ENCODE peak calls at places on chromosome 13, in six cellular contexts. One of them, this sample, is unnamed.

GRCh38 chr13:43389573-43389972 is 366.2 kb downstream of the DNAJC15 start:
- DNase-seq in T-helper 2 cell: no peak
- DNase-seq in HepG2: no peak
- DNase-seq in activated CD8-positive, alpha-beta memory T cell treated with anti-CD3 and anti-CD28 coated beads for 1 hour: no peak
- DNase-seq in astrocyte of the spinal cord: no peak
- DNase-seq in neural crest cell: no peak
- DNase-seq in this sample: no peak

GRCh38 chr13:76421011-76421410 is 465.2 kb downstream of the KCTD12 start:
- DNase-seq in T-helper 2 cell: no peak
- DNase-seq in HepG2: no peak
- DNase-seq in activated CD8-positive, alpha-beta memory T cell treated with anti-CD3 and anti-CD28 coated beads for 1 hour: no peak
- DNase-seq in astrocyte of the spinal cord: no peak
- DNase-seq in neural crest cell: no peak
- DNase-seq in this sample: no peak

GRCh38 chr13:92265408-92265807 is 867.0 kb downstream of the GPC5 start:
- DNase-seq in T-helper 2 cell: no peak
- DNase-seq in HepG2: no peak
- DNase-seq in activated CD8-positive, alpha-beta memory T cell treated with anti-CD3 and anti-CD28 coated beads for 1 hour: no peak
- DNase-seq in astrocyte of the spinal cord: peak; percentile 14
- DNase-seq in neural crest cell: no peak
- DNase-seq in this sample: no peak

GRCh38 chr13:40446365-40446764 is 220.1 kb downstream of the FOXO1 start:
- DNase-seq in T-helper 2 cell: no peak
- DNase-seq in HepG2: no peak
- DNase-seq in activated CD8-positive, alpha-beta memory T cell treated with anti-CD3 and anti-CD28 coated beads for 1 hour: no peak
- DNase-seq in astrocyte of the spinal cord: peak; percentile 37
- DNase-seq in neural crest cell: no peak
- DNase-seq in this sample: no peak

GRCh38 chr13:110524484-110525254 is 36.9 kb downstream of the RAB20 start:
- DNase-seq in T-helper 2 cell: peak; percentile 60
- DNase-seq in HepG2: no peak
- DNase-seq in activated CD8-positive, alpha-beta memory T cell treated with anti-CD3 and anti-CD28 coated beads for 1 hour: no peak
- DNase-seq in astrocyte of the spinal cord: no peak
- DNase-seq in neural crest cell: no peak
- DNase-seq in this sample: no peak

GRCh38 chr13:51623473-51623872 is 39.2 kb downstream of the WDFY2 start:
- DNase-seq in T-helper 2 cell: peak; percentile 31
- DNase-seq in HepG2: no peak
- DNase-seq in activated CD8-positive, alpha-beta memory T cell treated with anti-CD3 and anti-CD28 coated beads for 1 hour: no peak
- DNase-seq in astrocyte of the spinal cord: no peak
- DNase-seq in neural crest cell: no peak
- DNase-seq in this sample: no peak

GRCh38 chr13:114037674-114038073 is 63.8 kb upstream of the C13orf46 start:
- DNase-seq in T-helper 2 cell: no peak
- DNase-seq in HepG2: no peak
- DNase-seq in activated CD8-positive, alpha-beta memory T cell treated with anti-CD3 and anti-CD28 coated beads for 1 hour: no peak
- DNase-seq in astrocyte of the spinal cord: no peak
- DNase-seq in neural crest cell: no peak
- DNase-seq in this sample: no peak

GRCh38 chr13:106372199-106373160 is 163.0 kb downstream of the EFNB2 start:
- DNase-seq in T-helper 2 cell: no peak
- DNase-seq in HepG2: no peak
- DNase-seq in activated CD8-positive, alpha-beta memory T cell treated with anti-CD3 and anti-CD28 coated beads for 1 hour: no peak
- DNase-seq in astrocyte of the spinal cord: peak; percentile 80
- DNase-seq in neural crest cell: no peak
- DNase-seq in this sample: no peak

GRCh38 chr13:74452176-74452575 is 318.0 kb upstream of the KLF12 start:
- DNase-seq in T-helper 2 cell: no peak
- DNase-seq in HepG2: no peak
- DNase-seq in activated CD8-positive, alpha-beta memory T cell treated with anti-CD3 and anti-CD28 coated beads for 1 hour: no peak
- DNase-seq in astrocyte of the spinal cord: no peak
- DNase-seq in neural crest cell: no peak
- DNase-seq in this sample: no peak

GRCh38 chr13:75458696-75459422 is 23.1 kb downstream of the TBC1D4 start:
- DNase-seq in T-helper 2 cell: no peak
- DNase-seq in HepG2: peak; percentile 97
- DNase-seq in activated CD8-positive, alpha-beta memory T cell treated with anti-CD3 and anti-CD28 coated beads for 1 hour: no peak
- DNase-seq in astrocyte of the spinal cord: no peak
- DNase-seq in neural crest cell: no peak
- DNase-seq in this sample: no peak

GRCh38 chr13:75481176-75482069 is 546 bp downstream of the TBC1D4 start:
- DNase-seq in T-helper 2 cell: peak; percentile 30
- DNase-seq in HepG2: no peak
- DNase-seq in activated CD8-positive, alpha-beta memory T cell treated with anti-CD3 and anti-CD28 coated beads for 1 hour: no peak
- DNase-seq in astrocyte of the spinal cord: peak; percentile 37
- DNase-seq in neural crest cell: peak; percentile 39
- DNase-seq in this sample: peak; percentile 51

GRCh38 chr13:30806784-30807183 is 71.4 kb downstream of the ALOX5AP start:
- DNase-seq in T-helper 2 cell: no peak
- DNase-seq in HepG2: no peak
- DNase-seq in activated CD8-positive, alpha-beta memory T cell treated with anti-CD3 and anti-CD28 coated beads for 1 hour: no peak
- DNase-seq in astrocyte of the spinal cord: peak; percentile 76
- DNase-seq in neural crest cell: no peak
- DNase-seq in this sample: no peak

This sample was measured in neuronal stem cell.